ENCODE peak calls at places on chromosomes 6 and 20, in seven cellular contexts. J, H, T, G, M, V and R are unnamed samples. For H3K36me3 and H3K27me3, the result is how much of the 10 kb centered on the place peaks cover.

GRCh38 chr6:32112436-32112980 is 3.4 kb upstream of the TNXB start:
- DNase-seq in J (no peak), H (no peak), T (no peak), G (no peak), M (no peak), V (no peak), R (no peak)

GRCh38 chr20:2206957-2207769 is 88.6 kb upstream of the TGM3 start:
- DNase-seq in J (peak), H (peak), T (peak), G (peak), M (peak), V (peak), R (peak)

GRCh38 chr6:12288211-12288618 is 1.9 kb upstream of the EDN1 start:
- DNase-seq in J (no peak), H (no peak), T (peak), G (no peak), M (no peak), V (peak), R (no peak)

GRCh38 chr6:71262914-71263313 is 25.7 kb upstream of the OGFRL1 start:
- DNase-seq in J (no peak), H (no peak), T (no peak), G (no peak), M (no peak), V (no peak), R (no peak)

GRCh38 chr6:156809034-156809433 is 31.9 kb downstream of the ARID1B start:
- DNase-seq in J (no peak), H (no peak), T (peak), G (peak), M (no peak), V (no peak), R (no peak)

GRCh38 chr20:50083034-50083433 is 29.9 kb downstream of the UBE2V1 start:
- DNase-seq in J (no peak), H (no peak), T (no peak), G (no peak), M (no peak), V (no peak), R (no peak)

GRCh38 chr20:11849270-11849920 is 68.3 kb upstream of the BTBD3 start:
- DNase-seq in J (no peak), H (no peak), T (no peak), G (no peak), M (peak), V (no peak), R (no peak)

GRCh38 chr6:26286168-26286854 is 78.7 kb upstream of the BTN3A2 start:
- DNase-seq in J (peak), H (peak), T (peak), G (peak), M (peak), V (peak), R (peak)

GRCh38 chr6:3266170-3266569 is 7.4 kb downstream of the PSMG4 start:
- DNase-seq in J (no peak), H (no peak), T (no peak), G (no peak), M (no peak), V (no peak), R (no peak)

GRCh38 chr6:149140137-149140909 is 177.2 kb upstream of the TAB2 start:
- DNase-seq in J (peak), H (no peak), T (no peak), G (no peak), M (no peak), V (no peak), R (no peak)

GRCh38 chr20:4684837-4685413 is 36.8 kb upstream of the PRND start:
- DNase-seq in J (no peak), H (no peak), T (no peak), G (no peak), M (peak), V (no peak), R (peak)

GRCh38 chr6:43150051-43150751 is 20.9 kb upstream of the SRF start:
- DNase-seq in J (no peak), H (no peak), T (no peak), G (no peak), M (no peak), V (peak), R (no peak)

GRCh38 chr20:16562259-16562658 is 11.0 kb downstream of the KIF16B start:
- DNase-seq in J (no peak), H (no peak), T (no peak), G (no peak), M (no peak), V (no peak), R (no peak)

GRCh38 chr20:56195946-56196345 is 52.6 kb upstream of the MC3R start:
- DNase-seq in J (no peak), H (no peak), T (no peak), G (no peak), M (no peak), V (no peak), R (no peak)

GRCh38 chr20:25341716-25342680 is 48.6 kb downstream of the ABHD12 start:
- DNase-seq in J (no peak), H (no peak), T (no peak), G (no peak), M (no peak), V (no peak), R (no peak)

GRCh38 chr6:114541794-114542193 is 199.0 kb upstream of the HS3ST5 start:
- DNase-seq in J (no peak), H (no peak), T (no peak), G (no peak), M (no peak), V (no peak), R (no peak)

GRCh38 chr6:109235639-109236038 is 140.3 kb downstream of the CEP57L1 start:
- DNase-seq in J (no peak), H (no peak), T (no peak), G (no peak), M (no peak), V (no peak), R (no peak)

GRCh38 chr6:159691133-159691962 is 1.7 kb downstream of the SOD2 start:
- DNase-seq in J (peak), H (peak), T (no peak), G (no peak), M (peak), V (no peak), R (no peak)

GRCh38 chr6:17714177-17714576 is 7.5 kb upstream of the NUP153 start:
- DNase-seq in J (no peak), H (no peak), T (no peak), G (no peak), M (no peak), V (no peak), R (no peak)

GRCh38 chr20:38997622-38998021 is 35.5 kb downstream of the DHX35 start:
- DNase-seq in J (no peak), H (no peak), T (no peak), G (no peak), M (no peak), V (no peak), R (no peak)

GRCh38 chr20:31670371-31671228 is 32.9 kb downstream of the COX4I2 start:
- DNase-seq in J (no peak), H (no peak), T (peak), G (peak), M (peak), V (peak), R (peak)

GRCh38 chr20:2234788-2235187 is 61.0 kb upstream of the TGM3 start:
- DNase-seq in J (no peak), H (peak), T (no peak), G (no peak), M (no peak), V (no peak), R (no peak)

GRCh38 chr20:41423026-41423425 is 56.4 kb upstream of the EMILIN3 start:
- DNase-seq in J (no peak), H (no peak), T (no peak), G (no peak), M (no peak), V (no peak), R (no peak)

GRCh38 chr6:69422474-69422873 is 374.3 kb downstream of the LMBRD1 start:
- DNase-seq in J (no peak), H (peak), T (no peak), G (no peak), M (no peak), V (no peak), R (no peak)

GRCh38 chr6:56851541-56852248 is 103.2 kb upstream of the BEND6 start:
- DNase-seq in J (peak), H (peak), T (peak), G (peak), M (peak), V (peak), R (peak)

GRCh38 chr6:111580826-111581505 is 24.7 kb downstream of the TRAF3IP2 start:
- DNase-seq in J (no peak), H (no peak), T (no peak), G (no peak), M (no peak), V (no peak), R (no peak)

GRCh38 chr6:116327803-116328527 is 42.8 kb upstream of the DSE start:
- DNase-seq in J (no peak), H (no peak), T (no peak), G (no peak), M (peak), V (no peak), R (no peak)

DNA sequence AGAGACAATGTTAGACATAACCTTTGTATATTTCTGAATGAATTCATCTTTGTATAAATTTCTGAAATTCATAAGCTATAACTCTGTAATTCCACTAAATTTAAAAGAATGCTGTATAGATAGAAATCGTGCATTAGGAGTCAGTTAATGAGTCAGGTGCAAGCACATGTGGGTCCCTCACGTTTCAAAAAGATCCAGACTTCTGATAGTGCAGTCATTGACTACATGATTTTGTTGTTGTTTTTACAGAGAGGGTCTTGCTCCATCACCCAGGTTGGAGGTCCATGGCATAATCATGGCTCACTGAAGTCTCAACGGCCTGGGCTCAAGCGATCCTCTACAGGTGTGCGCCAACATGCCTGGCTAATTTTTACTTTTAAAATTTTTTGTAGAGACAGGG is 14.6 kb downstream of the ESF1 start:
- DNase-seq in J (no peak), H (no peak), T (no peak), G (no peak), M (no peak), V (no peak), R (no peak)
- H3K36me3 ChIP-seq in J (under half), H (half or more), T (under half), G (under half), M (under half), V (under half), R (half or more)

DNA sequence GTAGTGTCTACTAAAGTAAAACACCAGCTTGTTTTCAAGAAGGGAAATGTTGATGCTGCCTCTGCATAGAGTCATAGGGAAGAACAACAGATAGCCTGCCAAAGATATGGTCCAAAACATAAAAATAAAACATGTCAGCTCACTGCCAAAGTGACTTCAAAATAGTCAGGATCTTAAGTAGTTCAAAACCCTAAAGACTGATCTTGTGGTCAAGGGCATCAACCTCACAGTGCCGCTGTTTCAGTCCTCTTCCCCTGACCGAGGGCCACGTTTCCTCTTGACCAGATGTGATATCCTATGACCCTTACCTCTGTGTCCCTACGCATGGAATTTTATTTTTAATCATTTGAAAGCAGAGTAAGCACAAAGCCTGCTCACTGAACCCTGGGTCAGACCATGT is 104.2 kb upstream of the CNKSR3 start:
- DNase-seq in J (no peak), H (no peak), T (no peak), G (no peak), M (no peak), V (no peak), R (no peak)
- H3K27me3 ChIP-seq in J (under half), H (under half), T (under half), G (under half), M (under half), V (under half), R (under half)

GRCh38 chr20:63284981-63285524 is 7.9 kb upstream of the COL20A1 start:
- DNase-seq in J (no peak), H (no peak), T (no peak), G (no peak), M (no peak), V (no peak), R (no peak)
- H3K36me3 ChIP-seq in J (under half), H (under half), T (under half), G (half or more), M (half or more), V (under half), R (half or more)

GRCh38 chr6:13490402-13490801 is 3.0 kb upstream of the GFOD1 start:
- DNase-seq in J (no peak), H (no peak), T (no peak), G (no peak), M (no peak), V (no peak), R (no peak)
- H3K27me3 ChIP-seq in J (under half), H (under half), T (under half), G (under half), M (under half), V (under half), R (under half)

GRCh38 chr20:58989196-58989595 is 8.1 kb downstream of the NELFCD start:
- DNase-seq in J (no peak), H (no peak), T (no peak), G (no peak), M (no peak), V (no peak), R (no peak)

GRCh38 chr20:58988565-58988882 is 7.5 kb downstream of the NELFCD start:
- DNase-seq in J (no peak), H (no peak), T (no peak), G (no peak), M (no peak), V (no peak), R (no peak)

GRCh38 chr20:58986286-58986967 is 5.4 kb downstream of the NELFCD start:
- DNase-seq in J (no peak), H (no peak), T (peak), G (no peak), M (no peak), V (no peak), R (no peak)

GRCh38 chr20:58986968-58987517 is 6.0 kb downstream of the NELFCD start:
- DNase-seq in J (no peak), H (no peak), T (peak), G (no peak), M (no peak), V (no peak), R (no peak)

DNA sequence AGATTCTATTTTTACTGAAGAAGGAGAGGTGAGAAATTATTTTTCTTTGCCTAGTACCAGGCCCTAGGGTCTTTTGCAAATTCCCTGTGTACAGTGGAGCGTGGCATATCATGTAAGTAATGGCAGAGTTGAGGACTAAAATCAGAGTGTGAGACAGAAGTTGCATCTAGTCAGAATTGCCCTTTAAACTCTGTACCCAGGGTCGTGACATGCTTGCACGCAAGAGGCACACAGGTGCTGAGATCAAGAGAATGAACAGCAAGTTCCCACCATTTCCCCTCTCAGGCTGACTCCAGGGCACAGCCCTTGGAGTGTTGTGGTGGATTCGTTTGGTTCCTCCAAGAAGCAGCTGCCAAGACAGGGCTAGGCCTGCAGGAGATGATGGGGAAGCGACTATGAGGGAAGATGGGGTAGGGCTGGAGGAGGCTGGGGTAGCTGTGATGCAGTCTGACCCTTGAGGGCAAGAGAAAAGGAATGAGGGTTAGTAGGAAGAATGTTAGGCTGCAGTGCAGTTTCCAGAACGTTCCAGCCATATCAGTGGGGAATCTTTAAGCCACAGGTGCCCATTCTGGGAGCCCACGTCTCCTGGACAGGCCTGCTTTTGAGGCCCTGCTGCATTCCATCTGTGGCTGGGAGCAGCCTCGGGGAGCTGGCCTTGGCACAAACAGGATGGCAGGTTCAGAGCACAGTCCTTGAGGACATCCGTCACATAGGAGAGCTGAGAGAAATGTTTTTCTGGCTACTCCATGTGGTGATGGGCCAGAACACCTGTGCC is 6.9 kb downstream of the NELFCD start:
- DNase-seq in J (no peak), H (no peak), T (no peak), G (no peak), M (no peak), V (no peak), R (no peak)
- H3K36me3 ChIP-seq in J (under half), H (under half), T (under half), G (half or more), M (half or more), V (under half), R (half or more)

DNA sequence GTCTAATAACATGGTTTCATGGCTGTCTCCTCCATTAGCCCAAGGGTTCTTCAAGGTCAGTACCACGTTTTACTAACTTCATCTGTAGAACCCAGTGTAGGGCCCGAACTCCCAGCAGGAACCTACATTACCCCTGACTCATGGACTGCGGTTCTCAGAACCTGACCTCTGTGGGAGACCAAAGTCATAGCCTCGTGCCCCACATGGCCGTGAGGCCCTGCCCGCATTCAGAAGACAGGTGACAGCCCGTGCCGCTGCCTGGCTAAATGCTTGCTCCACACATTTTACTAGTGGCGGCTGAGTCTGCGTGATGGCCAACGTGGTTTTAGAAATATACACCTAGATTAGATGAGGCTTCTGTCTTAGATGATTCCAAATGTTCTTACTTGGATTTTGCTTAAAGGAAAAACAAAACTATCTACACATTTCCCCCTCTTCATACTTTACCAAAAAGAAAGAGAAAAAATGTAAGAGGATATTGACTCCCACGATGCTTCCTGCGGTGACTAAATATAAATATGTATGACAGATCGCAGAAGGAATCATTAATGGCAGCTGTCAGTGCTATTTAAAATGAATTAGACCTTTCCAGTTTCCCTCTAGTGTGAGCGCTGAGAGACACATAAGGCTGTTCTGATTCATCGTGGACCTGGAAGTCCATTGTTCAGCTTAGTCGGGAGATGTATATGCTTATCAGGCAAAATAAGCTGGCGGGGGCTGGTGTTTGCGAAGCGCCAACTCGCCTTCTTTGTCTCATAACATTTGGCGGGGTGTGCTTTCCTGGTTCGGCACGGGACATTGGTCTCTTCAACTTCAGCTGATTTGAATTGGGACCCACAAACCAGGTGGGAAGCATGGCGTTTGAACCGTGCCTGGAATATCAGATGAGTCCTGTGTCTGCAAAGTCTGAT is 95.2 kb downstream of the CDH4 start:
- DNase-seq in J (no peak), H (no peak), T (no peak), G (no peak), M (no peak), V (no peak), R (no peak)
- H3K27me3 ChIP-seq in J (under half), H (under half), T (under half), G (under half), M (under half), V (under half), R (under half)

DNA sequence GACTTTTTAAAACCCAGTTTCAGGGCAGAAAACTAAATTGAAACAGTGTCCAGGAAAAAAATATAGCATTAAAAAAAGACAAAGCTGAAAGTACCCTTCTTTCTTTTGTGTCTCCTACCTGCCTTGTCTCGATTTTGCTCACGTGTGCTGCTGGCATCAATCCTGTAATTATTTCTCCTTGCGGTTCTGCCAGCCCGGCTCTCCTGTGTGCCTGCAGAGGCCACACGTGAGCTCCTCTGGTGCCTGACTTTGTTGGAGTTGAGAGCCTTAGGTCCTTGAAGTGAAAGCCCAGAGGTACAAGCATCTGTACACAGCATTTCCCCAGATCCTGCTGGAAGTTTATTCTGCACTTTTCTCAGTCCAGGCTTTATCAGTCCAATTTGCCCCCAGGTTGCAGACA is 36.5 kb downstream of the GHRH start:
- DNase-seq in J (no peak), H (no peak), T (no peak), G (no peak), M (no peak), V (no peak), R (no peak)
- H3K36me3 ChIP-seq in J (under half), H (under half), T (under half), G (under half), M (half or more), V (under half), R (half or more)